ENCODE peak calls at places on chromosomes 1 and 21, in five cellular contexts. Q is stomach, K is H1, U is sigmoid colon, S is K562. V is an unnamed sample.

GRCh38 chr1:97464305-97464704 is 456.5 kb downstream of the DPYD start:
- DNase-seq in Q (no peak), K (no peak), U (no peak), S (no peak), V (no peak)

GRCh38 chr21:36260030-36260787 is 59.8 kb upstream of the MORC3 start:
- DNase-seq in Q (peak; percentile 33), K (no peak), U (no peak), S (peak; percentile 63), V (no peak)

GRCh38 chr1:212721388-212722247 is 22.0 kb upstream of the BATF3 start:
- DNase-seq in Q (peak; percentile 49), K (no peak), U (no peak), S (peak; percentile 27), V (no peak)

GRCh38 chr1:200042437-200043329 is 15.2 kb downstream of the NR5A2 start:
- DNase-seq in Q (no peak), K (no peak), U (no peak), S (no peak), V (no peak)

GRCh38 chr1:25843483-25843882 is 15.8 kb downstream of the AUNIP start:
- DNase-seq in Q (no peak), K (no peak), U (no peak), S (no peak), V (no peak)

GRCh38 chr1:92922378-92923035 is 38.8 kb downstream of the DIPK1A start:
- DNase-seq in Q (no peak), K (no peak), U (no peak), S (no peak), V (no peak)

GRCh38 chr1:234936631-234937389 is 191.8 kb downstream of the TOMM20 start:
- DNase-seq in Q (no peak), K (no peak), U (no peak), S (no peak), V (no peak)

GRCh38 chr1:19946331-19946751 is 22.9 kb upstream of the PLA2G2E start:
- DNase-seq in Q (no peak), K (no peak), U (no peak), S (no peak), V (no peak)

GRCh38 chr1:188314557-188315137 is 1485.9 kb downstream of the PLA2G4A start:
- DNase-seq in Q (no peak), K (no peak), U (no peak), S (no peak), V (no peak)

GRCh38 chr1:77313491-77313890 is 31.7 kb downstream of the AK5 start:
- DNase-seq in Q (peak; percentile 35), K (peak; percentile 64), U (no peak), S (peak; percentile 25), V (no peak)

GRCh38 chr1:173095632-173096031 is 44.9 kb upstream of the TNFSF18 start:
- DNase-seq in Q (no peak), K (no peak), U (no peak), S (no peak), V (no peak)

GRCh38 chr1:182404764-182405163 is 4.3 kb upstream of the TEDDM1 start:
- DNase-seq in Q (no peak), K (no peak), U (no peak), S (no peak), V (no peak)

GRCh38 chr1:180994262-180994661 is 28.4 kb downstream of the STX6 start:
- DNase-seq in Q (no peak), K (no peak), U (no peak), S (peak; percentile 30), V (no peak)

GRCh38 chr1:234955107-234955731 is 173.4 kb downstream of the TOMM20 start:
- DNase-seq in Q (peak; percentile 60), K (no peak), U (peak; percentile 92), S (no peak), V (no peak)

GRCh38 chr1:185044981-185045792 is at the start of gene RNF2:
- DNase-seq in Q (peak; percentile 80), K (peak; percentile 88), U (peak; percentile 89), S (peak; percentile 94), V (peak; percentile 85)

GRCh38 chr1:74699331-74699730 is 25.7 kb upstream of the ERICH3 start:
- DNase-seq in Q (no peak), K (no peak), U (no peak), S (no peak), V (no peak)

GRCh38 chr1:167412072-167412471 is 106.3 kb downstream of the CD247 start:
- DNase-seq in Q (no peak), K (no peak), U (no peak), S (no peak), V (no peak)

GRCh38 chr1:224528900-224529299 is 87.2 kb upstream of the CNIH3 start:
- DNase-seq in Q (no peak), K (no peak), U (no peak), S (peak; percentile 50), V (no peak)

GRCh38 chr1:93042822-93043557 is 36.1 kb upstream of the MTF2 start:
- DNase-seq in Q (no peak), K (no peak), U (no peak), S (no peak), V (no peak)

GRCh38 chr1:1996207-1996651 is 7.4 kb downstream of the CFAP74 start:
- DNase-seq in Q (no peak), K (no peak), U (no peak), S (no peak), V (no peak)

GRCh38 chr1:228206582-228207351 is 1.1 kb upstream of the OBSCN start:
- DNase-seq in Q (no peak), K (no peak), U (no peak), S (no peak), V (no peak)

GRCh38 chr1:156914440-156914856 is 6.0 kb upstream of the LRRC71 start:
- DNase-seq in Q (no peak), K (no peak), U (no peak), S (peak; percentile 96), V (no peak)

DNA sequence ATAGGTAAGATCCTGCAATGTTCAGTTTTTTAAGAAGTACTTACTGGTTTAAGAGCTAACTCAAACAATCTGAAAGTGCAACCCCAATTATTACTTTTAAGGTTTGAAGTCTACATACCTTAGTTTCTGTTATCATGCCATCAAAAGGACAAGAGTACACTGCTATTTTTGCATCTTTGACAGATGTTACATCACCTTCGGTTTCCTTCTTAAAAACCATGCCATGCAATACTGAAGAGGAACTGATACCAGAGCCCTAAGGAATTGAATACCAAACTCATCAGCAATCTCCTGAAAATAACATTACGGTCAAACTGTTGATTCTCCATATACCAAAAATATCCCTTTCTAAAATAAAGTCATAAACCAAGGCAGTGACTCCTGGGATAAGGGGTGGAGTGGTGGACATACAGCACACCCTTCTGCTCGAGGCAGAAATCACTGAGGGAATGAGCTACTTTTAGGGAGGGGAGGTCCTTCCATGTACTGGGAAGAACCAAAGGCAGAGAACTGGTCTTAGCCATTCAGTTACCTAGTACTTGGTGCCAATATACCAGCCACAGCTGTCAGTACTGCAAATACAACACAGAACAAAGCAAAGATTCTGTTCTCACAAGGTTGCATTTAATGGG is 8.5 kb downstream of the CCT8 start:
- DNase-seq in Q (no peak), K (no peak), U (no peak), S (no peak), V (no peak)
- TF ChIP-seq POLR2AphosphoS5 in Q (no peak), K (no peak), U (no peak), S (no peak), V (no peak)

GRCh38 chr1:13921190-13921589 is 221.2 kb downstream of the PRDM2 start:
- DNase-seq in Q (no peak), K (no peak), U (no peak), S (no peak), V (no peak)

GRCh38 chr1:13930151-13930550 is 230.2 kb downstream of the PRDM2 start:
- DNase-seq in Q (no peak), K (peak; percentile 79), U (no peak), S (peak; percentile 48), V (no peak)

GRCh38 chr1:13927736-13928135 is 227.7 kb downstream of the PRDM2 start:
- DNase-seq in Q (no peak), K (no peak), U (no peak), S (no peak), V (no peak)

GRCh38 chr1:13922440-13922839 is 222.5 kb downstream of the PRDM2 start:
- DNase-seq in Q (no peak), K (no peak), U (no peak), S (no peak), V (no peak)

DNA sequence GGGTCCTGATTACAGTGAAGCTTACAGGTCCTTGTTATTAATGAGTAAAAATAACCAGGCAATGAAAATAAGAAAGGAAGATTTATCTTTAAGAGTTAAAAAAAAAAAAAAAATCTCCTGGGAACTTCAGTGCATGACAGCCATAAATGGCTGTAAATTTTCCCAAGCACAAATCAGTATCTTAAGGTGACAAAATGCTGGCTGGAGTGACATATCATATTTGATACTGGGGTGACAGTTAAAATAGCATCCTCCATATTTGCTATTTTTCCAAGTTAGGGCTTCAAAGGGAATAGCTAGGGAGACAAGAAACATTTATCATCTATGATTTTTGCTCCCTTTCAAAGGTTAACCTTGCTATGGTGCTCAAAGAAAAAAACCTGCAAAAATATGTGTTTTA is 226.6 kb downstream of the PRDM2 start:
- DNase-seq in Q (no peak), K (no peak), U (no peak), S (no peak), V (no peak)
- TF ChIP-seq EP300 in Q (no peak), K (no peak), U (no peak), S (no peak), V (no peak)

GRCh38 chr1:8241417-8242014 is 76.4 kb upstream of the SLC45A1 start:
- DNase-seq in Q (peak; percentile 28), K (no peak), U (no peak), S (no peak), V (no peak)

GRCh38 chr1:8239306-8240023 is 78.4 kb upstream of the SLC45A1 start:
- DNase-seq in Q (peak; percentile 34), K (peak; percentile 55), U (peak; percentile 76), S (no peak), V (peak; percentile 41)

GRCh38 chr1:8239039-8239305 is 78.9 kb upstream of the SLC45A1 start:
- DNase-seq in Q (peak; percentile 37), K (no peak), U (peak; percentile 82), S (no peak), V (no peak)

GRCh38 chr1:8242498-8242897 is 75.4 kb upstream of the SLC45A1 start:
- DNase-seq in Q (no peak), K (no peak), U (no peak), S (no peak), V (no peak)

DNA sequence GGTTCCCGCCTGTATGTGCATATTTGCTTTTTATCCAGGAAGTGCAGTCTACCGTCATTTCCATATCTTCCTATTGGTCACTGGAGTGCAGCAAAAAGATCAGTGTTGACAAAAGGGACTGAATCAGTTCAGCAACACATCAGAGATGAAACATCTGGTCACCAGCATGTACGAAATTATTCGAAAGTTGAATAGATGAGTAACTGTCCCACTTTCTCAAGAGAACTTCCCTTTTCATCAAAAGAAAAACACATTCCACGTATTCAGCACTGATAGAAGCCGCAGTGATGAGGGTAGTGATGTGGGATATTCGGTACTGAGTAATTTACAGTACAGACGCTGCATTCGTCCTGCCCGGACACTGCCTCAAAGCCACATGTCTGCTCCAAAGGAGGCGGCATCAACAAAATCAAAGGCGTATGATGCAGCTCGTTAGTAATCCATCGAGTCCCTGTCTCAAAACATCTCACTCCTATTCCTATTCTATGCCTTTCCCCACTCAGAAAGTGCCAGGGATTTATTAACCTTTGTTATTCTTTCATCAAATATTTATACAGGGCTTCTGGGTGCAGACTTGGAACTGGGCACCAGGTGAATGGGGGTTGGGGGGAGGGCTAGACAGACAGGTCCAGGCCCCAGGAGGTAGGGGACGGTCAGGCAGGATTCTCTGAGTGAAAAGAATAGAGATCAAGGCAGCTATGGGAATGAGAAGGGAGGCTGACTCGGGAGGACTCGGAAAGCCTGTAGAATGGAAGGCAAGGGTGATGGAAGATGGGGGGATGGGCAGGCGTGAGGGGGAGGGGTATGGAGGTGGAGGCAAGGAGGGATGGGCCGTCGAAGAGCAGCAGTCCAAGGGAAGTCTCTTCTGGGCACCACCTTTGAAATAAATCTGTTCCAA is 79.5 kb upstream of the SLC45A1 start:
- DNase-seq in Q (no peak), K (no peak), U (no peak), S (no peak), V (no peak)
- TF ChIP-seq POLR2AphosphoS5 in Q (no peak), K (no peak), U (peak; percentile 27), S (no peak), V (peak; percentile 47)

GRCh38 chr21:38899277-38899947 is 93.7 kb downstream of the ETS2 start:
- DNase-seq in Q (no peak), K (no peak), U (no peak), S (no peak), V (no peak)
- TF ChIP-seq EP300 in Q (no peak), K (no peak), U (no peak), S (no peak), V (no peak)